ENCODE peak calls at places on chromosomes 1 and 21, in eight cellular contexts. S, N, C, L, D, F, A and B are unnamed samples.
A peak's percentile ranks its signal among the peaks of the same experiment; 100 is the strongest.

GRCh38 chr21:24514081-24514733 is 1093.1 kb downstream of the MRPL39 start:
- DNase-seq in F (peak; percentile 50), L (no peak), D (no peak), N (no peak), S (no peak), A (no peak), C (no peak), B (no peak)

GRCh38 chr21:43956019-43956666 is 56.0 kb upstream of the TRAPPC10 start:
- DNase-seq in S (no peak), F (no peak), A (no peak), N (no peak), C (no peak), D (no peak), L (no peak), B (peak; percentile 8)

GRCh38 chr1:164617607-164618564 is 58.9 kb downstream of the PBX1 start:
- DNase-seq in N (peak; percentile 48), D (no peak), F (peak; percentile 64), S (no peak), A (no peak), C (peak; percentile 8), L (no peak), B (no peak)

GRCh38 chr1:64215576-64215975 is 12.2 kb downstream of the UBE2U start:
- DNase-seq in D (no peak), A (no peak), C (no peak), N (no peak), F (no peak), L (no peak), S (no peak), B (no peak)

GRCh38 chr1:41408691-41409090 is 47.5 kb downstream of the FOXO6 start:
- DNase-seq in L (no peak), D (no peak), C (no peak), S (no peak), N (no peak), A (no peak), F (no peak), B (no peak)

GRCh38 chr1:35085421-35085820 is 6.2 kb downstream of the ZMYM1 start:
- DNase-seq in F (no peak), S (no peak), L (no peak), D (no peak), N (no peak), A (no peak), C (no peak), B (no peak)

GRCh38 chr1:51726544-51727225 is 109.8 kb downstream of the OSBPL9 start:
- DNase-seq in N (no peak), L (no peak), D (no peak), C (no peak), F (no peak), A (no peak), S (no peak), B (no peak)

GRCh38 chr21:45819478-45820170 is 161.9 kb upstream of the COL6A1 start:
- DNase-seq in L (no peak), N (no peak), F (no peak), S (no peak), D (no peak), A (no peak), C (no peak), B (peak; percentile 44)

GRCh38 chr1:20373286-20373685 is 82.6 kb downstream of the VWA5B1 start:
- DNase-seq in N (peak; percentile 50), L (no peak), C (no peak), A (no peak), D (no peak), F (no peak), S (no peak), B (no peak)

GRCh38 chr1:35555601-35556477 is 1.4 kb downstream of the KIAA0319L start:
- DNase-seq in F (peak; percentile 87), A (no peak), S (no peak), D (no peak), L (no peak), N (no peak), C (no peak), B (no peak)